ENCODE peak calls at places on chromosome 10, in seven cellular contexts. One of them, this sample, is unnamed.

GRCh38 chr10:67790534-67791408 is 47.2 kb downstream of the DNAJC12 start:
- DNase-seq in neural progenitor cell: no peak
- DNase-seq in hepatocyte: no peak
- DNase-seq in OCI-LY7: peak; percentile 64
- DNase-seq in PC-3: no peak
- DNase-seq in GM23338: no peak
- DNase-seq in GM23248: peak; percentile 68
- DNase-seq in this sample: no peak

GRCh38 chr10:48800283-48800675 is 115.6 kb downstream of the WDFY4 start:
- DNase-seq in neural progenitor cell: no peak
- DNase-seq in hepatocyte: no peak
- DNase-seq in OCI-LY7: peak; percentile 65
- DNase-seq in PC-3: no peak
- DNase-seq in GM23338: no peak
- DNase-seq in GM23248: no peak
- DNase-seq in this sample: no peak

GRCh38 chr10:28585076-28585475 is 52.2 kb downstream of the WAC start:
- DNase-seq in neural progenitor cell: no peak
- DNase-seq in hepatocyte: no peak
- DNase-seq in OCI-LY7: no peak
- DNase-seq in PC-3: no peak
- DNase-seq in GM23338: peak; percentile 21
- DNase-seq in GM23248: no peak
- DNase-seq in this sample: no peak

GRCh38 chr10:74040200-74041126 is 42.5 kb downstream of the VCL start:
- DNase-seq in neural progenitor cell: no peak
- DNase-seq in hepatocyte: no peak
- DNase-seq in OCI-LY7: no peak
- DNase-seq in PC-3: no peak
- DNase-seq in GM23338: no peak
- DNase-seq in GM23248: no peak
- DNase-seq in this sample: no peak

GRCh38 chr10:80289451-80290287 is at the start of gene MAT1A:
- DNase-seq in neural progenitor cell: no peak
- DNase-seq in hepatocyte: peak; percentile 56
- DNase-seq in OCI-LY7: no peak
- DNase-seq in PC-3: no peak
- DNase-seq in GM23338: peak; percentile 85
- DNase-seq in GM23248: peak; percentile 17
- DNase-seq in this sample: no peak

GRCh38 chr10:81848514-81848913 is 26.5 kb upstream of the NRG3 start:
- DNase-seq in neural progenitor cell: peak; percentile 23
- DNase-seq in hepatocyte: no peak
- DNase-seq in OCI-LY7: no peak
- DNase-seq in PC-3: no peak
- DNase-seq in GM23338: peak; percentile 34
- DNase-seq in GM23248: no peak
- DNase-seq in this sample: peak; percentile 86

GRCh38 chr10:38045129-38045528 is 34.7 kb downstream of the ZNF33A start:
- DNase-seq in neural progenitor cell: no peak
- DNase-seq in hepatocyte: no peak
- DNase-seq in OCI-LY7: no peak
- DNase-seq in PC-3: no peak
- DNase-seq in GM23338: no peak
- DNase-seq in GM23248: no peak
- DNase-seq in this sample: no peak

GRCh38 chr10:11642558-11642957 is 31.1 kb upstream of the USP6NL start:
- DNase-seq in neural progenitor cell: no peak
- DNase-seq in hepatocyte: no peak
- DNase-seq in OCI-LY7: no peak
- DNase-seq in PC-3: no peak
- DNase-seq in GM23338: no peak
- DNase-seq in GM23248: no peak
- DNase-seq in this sample: no peak

GRCh38 chr10:21020545-21020944 is 123.4 kb upstream of the NEBL start:
- DNase-seq in neural progenitor cell: peak; percentile 44
- DNase-seq in hepatocyte: peak; percentile 19
- DNase-seq in OCI-LY7: peak; percentile 80
- DNase-seq in PC-3: peak; percentile 43
- DNase-seq in GM23338: peak; percentile 82
- DNase-seq in GM23248: peak; percentile 31
- DNase-seq in this sample: peak; percentile 45

GRCh38 chr10:16949806-16950205 is 132.6 kb upstream of the RSU1 start:
- DNase-seq in neural progenitor cell: no peak
- DNase-seq in hepatocyte: no peak
- DNase-seq in OCI-LY7: no peak
- DNase-seq in PC-3: no peak
- DNase-seq in GM23338: no peak
- DNase-seq in GM23248: no peak
- DNase-seq in this sample: no peak

GRCh38 chr10:102242118-102242485 is 790 bp upstream of the PITX3 start:
- DNase-seq in neural progenitor cell: no peak
- DNase-seq in hepatocyte: no peak
- DNase-seq in OCI-LY7: no peak
- DNase-seq in PC-3: no peak
- DNase-seq in GM23338: peak; percentile 20
- DNase-seq in GM23248: peak; percentile 52
- DNase-seq in this sample: no peak

GRCh38 chr10:80622153-80622552 is 84.5 kb downstream of the SH2D4B start:
- DNase-seq in neural progenitor cell: no peak
- DNase-seq in hepatocyte: no peak
- DNase-seq in OCI-LY7: no peak
- DNase-seq in PC-3: no peak
- DNase-seq in GM23338: no peak
- DNase-seq in GM23248: no peak
- DNase-seq in this sample: no peak

GRCh38 chr10:14327535-14327934 is 3.2 kb downstream of the FRMD4A start:
- DNase-seq in neural progenitor cell: no peak
- DNase-seq in hepatocyte: no peak
- DNase-seq in OCI-LY7: no peak
- DNase-seq in PC-3: no peak
- DNase-seq in GM23338: no peak
- DNase-seq in GM23248: no peak
- DNase-seq in this sample: no peak

GRCh38 chr10:4475796-4476195 is 350.2 kb upstream of the AKR1E2 start:
- DNase-seq in neural progenitor cell: no peak
- DNase-seq in hepatocyte: no peak
- DNase-seq in OCI-LY7: no peak
- DNase-seq in PC-3: no peak
- DNase-seq in GM23338: no peak
- DNase-seq in GM23248: no peak
- DNase-seq in this sample: no peak

GRCh38 chr10:111756541-111757061 is 427.0 kb downstream of the GPAM start:
- DNase-seq in neural progenitor cell: peak; percentile 78
- DNase-seq in hepatocyte: peak; percentile 78
- DNase-seq in OCI-LY7: peak; percentile 50
- DNase-seq in PC-3: peak; percentile 21
- DNase-seq in GM23338: peak; percentile 87
- DNase-seq in GM23248: peak; percentile 82
- DNase-seq in this sample: peak; percentile 57

GRCh38 chr10:23230582-23230981 is 38.5 kb downstream of the PTF1A start:
- DNase-seq in neural progenitor cell: no peak
- DNase-seq in hepatocyte: no peak
- DNase-seq in OCI-LY7: no peak
- DNase-seq in PC-3: no peak
- DNase-seq in GM23338: no peak
- DNase-seq in GM23248: no peak
- DNase-seq in this sample: no peak

DNA sequence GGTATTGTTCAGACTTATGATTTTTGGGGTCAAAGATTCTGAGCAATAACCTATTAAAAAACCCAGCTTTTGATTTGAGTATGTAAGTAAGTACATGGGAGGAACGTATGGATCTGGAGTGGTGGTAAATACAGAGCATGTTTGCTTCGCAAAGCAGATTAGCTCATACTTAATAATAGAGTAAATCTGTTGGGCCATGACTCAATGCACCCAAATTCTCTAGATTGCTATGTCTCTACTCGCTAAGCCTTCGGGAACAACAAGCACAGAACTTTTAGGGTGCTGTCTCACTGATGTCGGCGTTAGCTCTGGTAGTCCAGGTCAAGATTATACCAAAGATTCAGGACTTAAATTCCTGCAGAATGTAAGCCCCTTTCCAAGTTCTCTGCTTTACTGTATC is 801 bp upstream of the MINPP1 start:
- DNase-seq in neural progenitor cell: peak; percentile 2
- DNase-seq in hepatocyte: no peak
- DNase-seq in OCI-LY7: no peak
- DNase-seq in PC-3: no peak
- DNase-seq in GM23338: peak; percentile 10
- DNase-seq in GM23248: peak; percentile 73
- DNase-seq in this sample: no peak
- H3K4me3 ChIP-seq in neural progenitor cell: peak overlapping the region; percentile 99
- H3K4me3 ChIP-seq in hepatocyte: peak overlapping the region; percentile 92
- H3K4me3 ChIP-seq in OCI-LY7: no peak overlapping the region
- H3K4me3 ChIP-seq in PC-3: peak overlapping the region; percentile 90
- H3K4me3 ChIP-seq in GM23338: peak overlapping the region; percentile 83
- H3K4me3 ChIP-seq in GM23248: peak overlapping the region; percentile 88
- H3K4me3 ChIP-seq in this sample: peak overlapping the region; percentile 95

GRCh38 chr10:131748191-131748590 is 152.6 kb upstream of the PPP2R2D start:
- DNase-seq in neural progenitor cell: no peak
- DNase-seq in hepatocyte: no peak
- DNase-seq in OCI-LY7: no peak
- DNase-seq in PC-3: no peak
- DNase-seq in GM23338: no peak
- DNase-seq in GM23248: no peak
- DNase-seq in this sample: no peak

GRCh38 chr10:131749767-131750142 is 151.1 kb upstream of the PPP2R2D start:
- DNase-seq in neural progenitor cell: no peak
- DNase-seq in hepatocyte: no peak
- DNase-seq in OCI-LY7: no peak
- DNase-seq in PC-3: no peak
- DNase-seq in GM23338: no peak
- DNase-seq in GM23248: no peak
- DNase-seq in this sample: no peak

GRCh38 chr10:131750171-131750895 is 150.5 kb upstream of the PPP2R2D start:
- DNase-seq in neural progenitor cell: no peak
- DNase-seq in hepatocyte: no peak
- DNase-seq in OCI-LY7: no peak
- DNase-seq in PC-3: no peak
- DNase-seq in GM23338: no peak
- DNase-seq in GM23248: no peak
- DNase-seq in this sample: no peak

GRCh38 chr10:131747791-131748190 is 153.0 kb upstream of the PPP2R2D start:
- DNase-seq in neural progenitor cell: no peak
- DNase-seq in hepatocyte: no peak
- DNase-seq in OCI-LY7: no peak
- DNase-seq in PC-3: no peak
- DNase-seq in GM23338: no peak
- DNase-seq in GM23248: no peak
- DNase-seq in this sample: no peak

DNA sequence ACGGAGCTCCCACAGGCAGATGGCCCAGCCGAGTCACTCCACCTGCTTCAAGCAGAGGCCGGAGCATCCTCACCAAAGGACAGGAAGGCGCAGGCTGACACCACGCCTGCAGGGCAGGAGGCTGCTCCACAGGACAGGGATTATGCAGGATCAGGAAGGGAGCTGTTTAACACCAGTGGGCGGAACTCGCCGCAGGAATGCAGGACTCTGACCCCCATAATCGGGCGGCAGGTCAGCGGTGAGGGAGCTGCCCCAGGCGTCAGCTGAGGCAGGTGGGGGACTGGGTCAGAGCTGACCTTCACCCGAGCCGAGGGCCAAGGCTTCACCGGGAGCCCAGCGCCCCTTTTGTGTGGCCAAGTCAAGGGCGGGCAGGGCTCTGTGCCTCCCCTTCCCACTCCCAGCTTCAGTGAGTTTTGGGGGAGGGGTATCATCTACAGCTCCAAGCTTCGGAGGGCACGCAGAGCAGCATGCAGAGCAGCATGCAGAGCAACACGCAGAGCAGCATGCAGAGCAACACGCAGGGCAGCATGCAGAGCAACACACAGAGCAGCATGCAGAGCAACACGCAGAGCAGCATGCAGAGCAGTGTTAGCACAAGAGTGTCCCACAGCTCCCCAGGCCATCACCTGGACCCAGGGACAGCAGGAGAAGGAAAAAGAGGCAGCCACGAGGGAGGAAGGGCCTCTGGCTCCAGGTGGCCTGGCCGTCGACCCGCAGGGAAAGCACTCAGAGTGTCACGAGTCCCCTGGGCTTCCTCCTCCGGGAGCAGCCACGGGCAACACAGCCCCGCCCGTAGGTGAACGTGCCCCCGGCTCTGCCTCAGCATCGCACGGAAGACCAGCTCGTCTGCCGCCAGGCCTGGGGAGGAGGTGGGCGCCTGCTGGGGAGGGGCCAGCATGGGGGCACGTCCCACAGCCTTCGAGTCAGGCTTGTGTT is 151.7 kb upstream of the PPP2R2D start:
- DNase-seq in neural progenitor cell: peak; percentile 68
- DNase-seq in hepatocyte: peak; percentile 77
- DNase-seq in OCI-LY7: no peak
- DNase-seq in PC-3: no peak
- DNase-seq in GM23338: no peak
- DNase-seq in GM23248: no peak
- DNase-seq in this sample: no peak
- TF ChIP-seq EZH2phosphoT487 in neural progenitor cell: no peak
- TF ChIP-seq EZH2phosphoT487 in hepatocyte: no peak
- TF ChIP-seq EZH2phosphoT487 in OCI-LY7: no peak
- TF ChIP-seq EZH2phosphoT487 in PC-3: no peak
- TF ChIP-seq EZH2phosphoT487 in GM23338: no peak
- TF ChIP-seq EZH2phosphoT487 in GM23248: no peak
- TF ChIP-seq EZH2phosphoT487 in this sample: no peak

GRCh38 chr10:131972474-131973071 is 9.2 kb downstream of the BNIP3 start:
- DNase-seq in neural progenitor cell: no peak
- DNase-seq in hepatocyte: no peak
- DNase-seq in OCI-LY7: no peak
- DNase-seq in PC-3: no peak
- DNase-seq in GM23338: no peak
- DNase-seq in GM23248: no peak
- DNase-seq in this sample: no peak
- H3K4me3 ChIP-seq in neural progenitor cell: no peak overlapping the region
- H3K4me3 ChIP-seq in hepatocyte: no peak overlapping the region
- H3K4me3 ChIP-seq in OCI-LY7: no peak overlapping the region
- H3K4me3 ChIP-seq in PC-3: no peak overlapping the region
- H3K4me3 ChIP-seq in GM23338: no peak overlapping the region
- H3K4me3 ChIP-seq in GM23248: no peak overlapping the region
- H3K4me3 ChIP-seq in this sample: no peak overlapping the region

GRCh38 chr10:132783865-132784581 is 1.9 kb downstream of the NKX6-2 start:
- DNase-seq in neural progenitor cell: peak; percentile 42
- DNase-seq in hepatocyte: no peak
- DNase-seq in OCI-LY7: no peak
- DNase-seq in PC-3: no peak
- DNase-seq in GM23338: peak; percentile 56
- DNase-seq in GM23248: no peak
- DNase-seq in this sample: no peak

GRCh38 chr10:132786279-132786528 is 257 bp upstream of the NKX6-2 start:
- DNase-seq in neural progenitor cell: no peak
- DNase-seq in hepatocyte: no peak
- DNase-seq in OCI-LY7: no peak
- DNase-seq in PC-3: no peak
- DNase-seq in GM23338: no peak
- DNase-seq in GM23248: no peak
- DNase-seq in this sample: no peak

GRCh38 chr10:132786529-132787252 is 744 bp upstream of the NKX6-2 start:
- DNase-seq in neural progenitor cell: peak; percentile 53
- DNase-seq in hepatocyte: no peak
- DNase-seq in OCI-LY7: no peak
- DNase-seq in PC-3: no peak
- DNase-seq in GM23338: no peak
- DNase-seq in GM23248: no peak
- DNase-seq in this sample: no peak

GRCh38 chr10:132784582-132785432 is 1.1 kb downstream of the NKX6-2 start:
- DNase-seq in neural progenitor cell: peak; percentile 56
- DNase-seq in hepatocyte: no peak
- DNase-seq in OCI-LY7: no peak
- DNase-seq in PC-3: no peak
- DNase-seq in GM23338: peak; percentile 75
- DNase-seq in GM23248: no peak
- DNase-seq in this sample: no peak

GRCh38 chr10:132785433-132786278 is at the start of gene NKX6-2:
- DNase-seq in neural progenitor cell: peak; percentile 70
- DNase-seq in hepatocyte: no peak
- DNase-seq in OCI-LY7: no peak
- DNase-seq in PC-3: no peak
- DNase-seq in GM23338: peak; percentile 61
- DNase-seq in GM23248: peak; percentile 48
- DNase-seq in this sample: no peak
- TF ChIP-seq EZH2phosphoT487 in neural progenitor cell: no peak
- TF ChIP-seq EZH2phosphoT487 in hepatocyte: peak; percentile 51
- TF ChIP-seq EZH2phosphoT487 in OCI-LY7: no peak
- TF ChIP-seq EZH2phosphoT487 in PC-3: no peak
- TF ChIP-seq EZH2phosphoT487 in GM23338: no peak
- TF ChIP-seq EZH2phosphoT487 in GM23248: no peak
- TF ChIP-seq EZH2phosphoT487 in this sample: no peak

This sample was measured in MM.1S.